ENCODE peak calls at places on chromosomes 6 and 20, in five cellular contexts. E is activated gamma-delta T cell treated with anti-CD3 and anti-CD28 coated beads, Interleukin-2, amount 50 U/mL, for 16 hours; S is heart right ventricle; L is activated naive CD8-positive, alpha-beta T cell treated with anti-CD3 and anti-CD28 coated beads, Interleukin-2, amount 50 U/mL, for 24 hours; H is LoVo. T is an unnamed sample.

GRCh38 chr6:135686784-135687301 is 164.7 kb upstream of the PDE7B start:
- DNase-seq in E (no peak), S (no peak), L (no peak), H (no peak), T (no peak)

GRCh38 chr6:34301408-34301807 is 52.6 kb upstream of the SMIM29 start:
- DNase-seq in E (no peak), S (peak), L (no peak), H (no peak), T (no peak)

GRCh38 chr20:59007758-59008511 is 881 bp upstream of the CTSZ start:
- DNase-seq in E (no peak), S (peak), L (peak), H (no peak), T (no peak)

GRCh38 chr20:58228484-58229197 is at the start of gene ANKRD60:
- DNase-seq in E (peak), S (no peak), L (peak), H (no peak), T (no peak)

GRCh38 chr20:50191065-50191565 is 485 bp downstream of the CEBPB start:
- DNase-seq in E (peak), S (peak), L (peak), H (peak), T (no peak)

GRCh38 chr6:167711784-167712183 is 114.9 kb upstream of the AFDN start:
- DNase-seq in E (no peak), S (no peak), L (no peak), H (no peak), T (no peak)

GRCh38 chr20:44819936-44820335 is 9.6 kb upstream of the RIMS4 start:
- DNase-seq in E (no peak), S (no peak), L (no peak), H (no peak), T (no peak)

GRCh38 chr20:1434571-1435336 is 31.9 kb downstream of the NSFL1C start:
- DNase-seq in E (peak), S (peak), L (peak), H (no peak), T (no peak)

GRCh38 chr6:71498643-71499042 is 210.0 kb downstream of the OGFRL1 start:
- DNase-seq in E (no peak), S (no peak), L (no peak), H (no peak), T (no peak)

GRCh38 chr6:43268348-43268685 is 25.0 kb downstream of the TTBK1 start:
- DNase-seq in E (no peak), S (peak), L (no peak), H (no peak), T (no peak)

T was measured in right atrium auricular region.